ENCODE peak calls at places on chromosomes 12 and 14, in four cellular contexts. One of them, this sample, is unnamed.

GRCh38 chr12:32811686-32812392 is 56.1 kb upstream of the YARS2 start:
- DNase-seq in GM12878: no peak
- DNase-seq in HepG2: no peak
- DNase-seq in K562: no peak
- DNase-seq in this sample: no peak

GRCh38 chr12:15699886-15700285 is 89.3 kb downstream of the EPS8 start:
- DNase-seq in GM12878: no peak
- DNase-seq in K562: no peak
- DNase-seq in HepG2: no peak
- DNase-seq in this sample: no peak

GRCh38 chr12:2494490-2495192 is 300.1 kb upstream of the FKBP4 start:
- DNase-seq in GM12878: no peak
- DNase-seq in K562: no peak
- DNase-seq in HepG2: no peak
- DNase-seq in this sample: no peak

GRCh38 chr12:2283910-2284309 is 231.1 kb downstream of the CACNA1C start:
- DNase-seq in HepG2: no peak
- DNase-seq in K562: no peak
- DNase-seq in GM12878: no peak
- DNase-seq in this sample: no peak

GRCh38 chr14:102500190-102500661 is 9.3 kb downstream of the ANKRD9 start:
- DNase-seq in GM12878: no peak
- DNase-seq in K562: peak; percentile 34
- DNase-seq in HepG2: no peak
- DNase-seq in this sample: no peak

GRCh38 chr12:101174576-101174975 is 35.5 kb downstream of the SLC5A8 start:
- DNase-seq in GM12878: no peak
- DNase-seq in HepG2: no peak
- DNase-seq in K562: no peak
- DNase-seq in this sample: no peak

GRCh38 chr12:202081-202731 is 11.8 kb downstream of the SLC6A12 start:
- DNase-seq in GM12878: no peak
- DNase-seq in HepG2: no peak
- DNase-seq in K562: no peak
- DNase-seq in this sample: no peak

GRCh38 chr12:103705927-103706326 is 118.9 kb downstream of the STAB2 start:
- DNase-seq in GM12878: no peak
- DNase-seq in K562: peak; percentile 31
- DNase-seq in HepG2: peak; percentile 10
- DNase-seq in this sample: peak; percentile 17

GRCh38 chr12:53047221-53048032 is 2.4 kb upstream of the TNS2 start:
- DNase-seq in K562: peak; percentile 80
- DNase-seq in GM12878: no peak
- DNase-seq in HepG2: peak; percentile 44
- DNase-seq in this sample: peak; percentile 70

GRCh38 chr14:75223664-75224154 is 47.3 kb upstream of the TMED10 start:
- DNase-seq in HepG2: no peak
- DNase-seq in GM12878: peak; percentile 75
- DNase-seq in K562: peak; percentile 34
- DNase-seq in this sample: no peak

GRCh38 chr12:128813392-128813791 is 10.4 kb downstream of the SLC15A4 start:
- DNase-seq in GM12878: no peak
- DNase-seq in HepG2: no peak
- DNase-seq in K562: no peak
- DNase-seq in this sample: no peak

GRCh38 chr14:103628221-103628683 is 759 bp upstream of the KLC1 start:
- DNase-seq in GM12878: no peak
- DNase-seq in HepG2: no peak
- DNase-seq in K562: peak; percentile 75
- DNase-seq in this sample: peak; percentile 46

GRCh38 chr12:75738486-75738885 is 227.1 kb upstream of the KRR1 start:
- DNase-seq in K562: no peak
- DNase-seq in GM12878: peak; percentile 16
- DNase-seq in HepG2: no peak
- DNase-seq in this sample: no peak

GRCh38 chr14:94377866-94378470 is 10.4 kb downstream of the SERPINA1 start:
- DNase-seq in HepG2: no peak
- DNase-seq in K562: no peak
- DNase-seq in GM12878: no peak
- DNase-seq in this sample: no peak

GRCh38 chr12:54564768-54565167 is 15.4 kb downstream of the PDE1B start:
- DNase-seq in HepG2: no peak
- DNase-seq in GM12878: no peak
- DNase-seq in K562: no peak
- DNase-seq in this sample: no peak

GRCh38 chr14:77133718-77134338 is 7.8 kb downstream of the ZDHHC22 start:
- DNase-seq in K562: peak; percentile 66
- DNase-seq in HepG2: peak; percentile 58
- DNase-seq in GM12878: no peak
- DNase-seq in this sample: peak; percentile 62

GRCh38 chr14:88384653-88385205 is 728 bp upstream of the SPATA7 start:
- DNase-seq in HepG2: no peak
- DNase-seq in K562: peak; percentile 6
- DNase-seq in GM12878: no peak
- DNase-seq in this sample: no peak

GRCh38 chr14:99263564-99264330 is 8.2 kb downstream of the BCL11B start:
- DNase-seq in K562: no peak
- DNase-seq in HepG2: no peak
- DNase-seq in GM12878: no peak
- DNase-seq in this sample: no peak

GRCh38 chr14:91204657-91205056 is 39.8 kb downstream of the GPR68 start:
- DNase-seq in HepG2: no peak
- DNase-seq in GM12878: no peak
- DNase-seq in K562: no peak
- DNase-seq in this sample: no peak

GRCh38 chr12:108640802-108641445 is 7.2 kb upstream of the SELPLG start:
- DNase-seq in GM12878: no peak
- DNase-seq in K562: peak; percentile 93
- DNase-seq in HepG2: no peak
- DNase-seq in this sample: no peak

GRCh38 chr12:51269174-51270066 is 795 bp downstream of the SMAGP start:
- DNase-seq in GM12878: no peak
- DNase-seq in HepG2: peak; percentile 54
- DNase-seq in K562: peak; percentile 80
- DNase-seq in this sample: peak; percentile 39

GRCh38 chr12:95218164-95218851 is 701 bp downstream of the VEZT start:
- DNase-seq in K562: peak; percentile 77
- DNase-seq in HepG2: no peak
- DNase-seq in GM12878: peak; percentile 39
- DNase-seq in this sample: no peak

GRCh38 chr12:103771466-103771865 is 69.6 kb downstream of the NT5DC3 start:
- DNase-seq in K562: peak; percentile 51
- DNase-seq in GM12878: no peak
- DNase-seq in HepG2: peak; percentile 42
- DNase-seq in this sample: peak; percentile 46

GRCh38 chr12:48001426-48002178 is 2.7 kb downstream of the COL2A1 start:
- DNase-seq in HepG2: no peak
- DNase-seq in GM12878: no peak
- DNase-seq in K562: peak; percentile 14
- DNase-seq in this sample: peak; percentile 76

GRCh38 chr14:58362798-58363412 is 32.8 kb upstream of the TOMM20L start:
- DNase-seq in HepG2: peak; percentile 41
- DNase-seq in GM12878: no peak
- DNase-seq in K562: peak; percentile 16
- DNase-seq in this sample: peak; percentile 16

GRCh38 chr12:131934535-131934934 is 5.5 kb downstream of the PUS1 start:
- DNase-seq in HepG2: no peak
- DNase-seq in GM12878: no peak
- DNase-seq in K562: no peak
- DNase-seq in this sample: no peak

GRCh38 chr12:54082402-54082892 is 28.8 kb downstream of the HOXC4 start:
- DNase-seq in K562: peak; percentile 86
- DNase-seq in GM12878: no peak
- DNase-seq in HepG2: no peak
- DNase-seq in this sample: peak; percentile 38

GRCh38 chr14:101290681-101291080 is 270.6 kb upstream of the DIO3 start:
- DNase-seq in K562: no peak
- DNase-seq in HepG2: no peak
- DNase-seq in GM12878: no peak
- DNase-seq in this sample: no peak

GRCh38 chr14:26293909-26294308 is 303.9 kb downstream of the NOVA1 start:
- DNase-seq in HepG2: no peak
- DNase-seq in K562: no peak
- DNase-seq in GM12878: no peak
- DNase-seq in this sample: no peak

GRCh38 chr12:30945443-30946164 is 19.1 kb downstream of the TSPAN11 start:
- DNase-seq in K562: no peak
- DNase-seq in HepG2: no peak
- DNase-seq in GM12878: no peak
- DNase-seq in this sample: no peak

GRCh38 chr12:110546339-110546738 is 36.8 kb downstream of the PPTC7 start:
- DNase-seq in HepG2: no peak
- DNase-seq in K562: no peak
- DNase-seq in GM12878: no peak
- DNase-seq in this sample: no peak

GRCh38 chr14:103879570-103880333 is 32.4 kb upstream of the PPP1R13B start:
- DNase-seq in K562: no peak
- DNase-seq in HepG2: peak; percentile 97
- DNase-seq in GM12878: no peak
- DNase-seq in this sample: no peak

GRCh38 chr12:94560416-94561221 is 89.7 kb downstream of the TMCC3 start:
- DNase-seq in GM12878: peak; percentile 36
- DNase-seq in HepG2: no peak
- DNase-seq in K562: no peak
- DNase-seq in this sample: no peak

DNA sequence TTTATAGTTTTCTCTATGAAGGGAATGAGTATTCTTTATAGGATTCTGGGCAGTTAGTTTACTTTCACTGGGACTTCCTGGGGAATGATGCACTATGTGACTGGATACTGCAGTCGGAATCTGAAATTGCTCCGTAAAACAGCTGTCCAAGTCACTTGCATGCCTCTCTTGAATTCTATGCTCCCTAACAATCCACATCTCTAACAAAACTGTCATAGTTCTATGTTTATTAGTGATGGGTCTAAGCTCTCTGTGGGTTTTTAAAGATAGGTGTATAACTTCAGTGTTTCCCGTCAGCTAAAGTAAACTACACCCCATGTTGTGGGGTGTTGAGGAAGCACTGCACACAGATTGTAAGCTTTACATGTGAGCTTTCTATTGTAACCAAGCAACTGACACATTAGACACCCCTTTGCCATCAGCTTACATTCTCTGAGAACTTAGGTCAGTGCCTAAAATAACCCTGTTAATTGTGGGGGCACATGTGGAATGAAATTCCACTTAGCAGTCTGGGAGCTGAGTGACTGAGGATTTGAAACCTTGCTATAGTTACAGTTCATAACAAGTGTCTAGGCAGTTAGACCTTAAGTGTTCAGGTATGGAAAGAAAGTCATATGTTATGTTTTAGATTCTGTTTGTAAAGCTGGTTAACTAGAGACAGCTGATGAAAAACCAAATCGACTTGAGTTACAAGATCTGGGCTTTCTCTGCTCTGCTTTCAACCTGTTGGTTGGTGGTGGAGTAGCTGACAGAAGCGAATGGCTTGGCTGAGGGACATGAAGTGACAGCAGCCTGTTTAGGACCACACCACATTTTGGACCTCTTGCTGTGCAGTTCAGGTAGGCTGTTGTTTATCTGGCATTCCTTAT is 165.7 kb downstream of the AKAP6 start:
- DNase-seq in GM12878: no peak
- DNase-seq in HepG2: no peak
- DNase-seq in K562: no peak
- DNase-seq in this sample: no peak
- TF ChIP-seq TARDBP in GM12878: no peak
- TF ChIP-seq TARDBP in HepG2: no peak
- TF ChIP-seq TARDBP in K562: no peak
- TF ChIP-seq TARDBP in this sample: no peak

GRCh38 chr14:60245316-60246177 is 3.5 kb upstream of the PPM1A start:
- DNase-seq in HepG2: no peak
- DNase-seq in GM12878: no peak
- DNase-seq in K562: peak; percentile 53
- DNase-seq in this sample: no peak

GRCh38 chr14:60249321-60250251 is 565 bp downstream of the PPM1A start:
- DNase-seq in GM12878: no peak
- DNase-seq in HepG2: peak; percentile 58
- DNase-seq in K562: peak; percentile 82
- DNase-seq in this sample: peak; percentile 75

GRCh38 chr14:60250318-60251035 is 1.5 kb downstream of the PPM1A start:
- DNase-seq in K562: peak; percentile 40
- DNase-seq in GM12878: no peak
- DNase-seq in HepG2: peak; percentile 49
- DNase-seq in this sample: peak; percentile 17

GRCh38 chr14:60248697-60249314 is at the start of gene PPM1A:
- DNase-seq in HepG2: peak; percentile 84
- DNase-seq in GM12878: peak; percentile 73
- DNase-seq in K562: peak; percentile 93
- DNase-seq in this sample: peak; percentile 94

GRCh38 chr14:60247994-60248696 is 876 bp upstream of the PPM1A start:
- DNase-seq in K562: peak; percentile 89
- DNase-seq in GM12878: peak; percentile 84
- DNase-seq in HepG2: peak; percentile 89
- DNase-seq in this sample: peak; percentile 83
- TF ChIP-seq TARDBP in K562: no peak
- TF ChIP-seq TARDBP in GM12878: no peak
- TF ChIP-seq TARDBP in HepG2: no peak
- TF ChIP-seq TARDBP in this sample: no peak

DNA sequence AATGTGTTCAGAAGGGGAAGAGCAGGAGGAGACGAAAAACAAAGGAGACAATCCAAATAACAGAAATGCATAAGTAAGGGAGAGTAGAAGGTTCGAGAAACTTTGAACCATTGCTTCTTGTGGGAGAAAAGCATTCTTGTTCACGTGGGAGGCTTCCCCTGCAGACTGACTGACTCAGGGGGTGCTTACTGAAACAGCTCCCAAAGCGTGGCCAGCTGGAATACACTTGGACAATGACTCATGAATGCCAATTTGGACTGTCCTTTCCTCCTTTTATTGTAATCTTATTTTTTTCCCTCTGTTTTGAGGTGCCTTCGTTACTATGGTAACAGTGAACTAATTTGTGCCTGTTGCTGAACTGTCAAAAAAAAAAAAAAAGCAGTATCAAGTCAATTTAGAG is 74.0 kb downstream of the NEDD1 start:
- DNase-seq in HepG2: no peak
- DNase-seq in K562: no peak
- DNase-seq in GM12878: no peak
- DNase-seq in this sample: no peak
- TF ChIP-seq TARDBP in HepG2: no peak
- TF ChIP-seq TARDBP in K562: no peak
- TF ChIP-seq TARDBP in GM12878: no peak
- TF ChIP-seq TARDBP in this sample: no peak

DNA sequence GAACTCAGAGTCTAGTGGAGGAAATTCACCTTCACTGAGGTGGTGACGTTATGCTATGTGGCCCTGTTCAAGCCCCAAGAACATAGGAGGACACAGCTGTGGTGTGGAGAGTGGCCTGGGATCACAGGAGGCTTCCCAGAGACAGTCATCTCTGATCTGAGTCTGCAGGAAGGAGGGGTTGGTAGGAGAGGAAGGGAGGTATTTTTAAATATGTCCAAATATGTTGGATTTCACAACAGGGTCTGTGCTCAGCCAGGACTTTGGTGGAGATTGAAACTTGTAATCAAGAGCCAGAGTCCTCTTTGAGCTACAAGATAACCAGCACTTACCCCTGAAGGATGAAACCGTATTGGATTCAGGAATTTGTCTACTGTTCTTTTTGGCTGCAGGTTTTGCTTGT is 26.4 kb upstream of the MED13L start:
- DNase-seq in GM12878: no peak
- DNase-seq in HepG2: no peak
- DNase-seq in K562: no peak
- DNase-seq in this sample: no peak
- TF ChIP-seq TARDBP in GM12878: no peak
- TF ChIP-seq TARDBP in HepG2: no peak
- TF ChIP-seq TARDBP in K562: no peak
- TF ChIP-seq TARDBP in this sample: no peak

This sample was measured in HEK293T.